ENCODE peak calls at places on chromosomes 6 and 20, in six cellular contexts. R is hepatocyte, W is upper lobe of left lung, U is endothelial cell of umbilical vein, X is vagina, K is HL-60. T is an unnamed sample.

GRCh38 chr6:164337925-164338381 is 923.4 kb downstream of the QKI start:
- DNase-seq in K (no peak), W (no peak), X (no peak), U (no peak), R (no peak), T (no peak)

GRCh38 chr6:55405474-55406220 is 78.4 kb downstream of the GFRAL start:
- DNase-seq in R (no peak), U (no peak), W (no peak), K (no peak), X (no peak), T (no peak)

GRCh38 chr20:21693322-21693721 is 12.1 kb upstream of the PAX1 start:
- DNase-seq in R (no peak), W (no peak), U (no peak), K (no peak), X (no peak), T (no peak)

GRCh38 chr6:156638581-156638980 is 138.6 kb upstream of the ARID1B start:
- DNase-seq in W (no peak), X (no peak), R (no peak), K (no peak), U (no peak), T (no peak)

GRCh38 chr20:22763257-22763906 is 179.0 kb upstream of the FOXA2 start:
- DNase-seq in X (peak; percentile 76), W (peak; percentile 42), U (peak; percentile 51), K (no peak), R (no peak), T (no peak)

GRCh38 chr20:4119854-4120209 is 104.5 kb upstream of the RNF24 start:
- DNase-seq in X (no peak), U (no peak), K (no peak), R (no peak), W (no peak), T (no peak)

GRCh38 chr6:12875061-12875460 is 158.5 kb downstream of the PHACTR1 start:
- DNase-seq in R (no peak), X (no peak), W (no peak), K (no peak), U (no peak), T (no peak)

GRCh38 chr6:155186052-155186658 is 77.7 kb upstream of the CLDN20 start:
- DNase-seq in R (no peak), W (no peak), K (no peak), U (peak; percentile 31), X (no peak), T (no peak)

GRCh38 chr6:111757342-111757741 is 115.9 kb downstream of the FYN start:
- DNase-seq in W (no peak), X (no peak), U (peak; percentile 75), R (no peak), K (no peak), T (no peak)

GRCh38 chr6:83474309-83474708 is 38.0 kb upstream of the PRSS35 start:
- DNase-seq in X (no peak), R (no peak), K (no peak), U (no peak), W (no peak), T (no peak)

GRCh38 chr6:136446579-136447182 is 103.5 kb downstream of the MAP7 start:
- DNase-seq in W (no peak), K (no peak), U (no peak), X (no peak), R (no peak), T (no peak)

GRCh38 chr20:34945315-34946077 is 10.1 kb downstream of the GSS start:
- DNase-seq in U (no peak), X (no peak), K (no peak), W (no peak), R (no peak), T (no peak)

GRCh38 chr20:50567860-50568548 is 57.8 kb downstream of the PTPN1 start:
- DNase-seq in R (no peak), X (no peak), U (no peak), W (no peak), K (no peak), T (no peak)

GRCh38 chr6:16885411-16886160 is 124.3 kb upstream of the ATXN1 start:
- DNase-seq in W (no peak), X (no peak), U (no peak), R (no peak), K (no peak), T (no peak)
- H3K27ac ChIP-seq in W (no peak overlapping the region), X (no peak overlapping the region), U (no peak overlapping the region), R (peak overlapping the region; percentile 34), K (no peak overlapping the region), T (no peak overlapping the region)

GRCh38 chr20:31665753-31666152 is 28.0 kb downstream of the COX4I2 start:
- DNase-seq in U (no peak), K (no peak), R (no peak), W (no peak), X (no peak), T (no peak)
- H3K27ac ChIP-seq in U (no peak overlapping the region), K (no peak overlapping the region), R (no peak overlapping the region), W (peak overlapping the region; percentile 89), X (peak overlapping the region; percentile 88), T (peak overlapping the region; percentile 84)

GRCh38 chr6:46395530-46395929 is 95.7 kb downstream of the RCAN2 start:
- DNase-seq in W (no peak), R (no peak), K (no peak), X (no peak), U (no peak), T (no peak)

GRCh38 chr6:46393940-46394337 is 97.3 kb downstream of the RCAN2 start:
- DNase-seq in U (no peak), K (no peak), W (no peak), R (no peak), X (no peak), T (no peak)

GRCh38 chr6:46392294-46392693 is 99.0 kb downstream of the RCAN2 start:
- DNase-seq in K (no peak), W (no peak), U (no peak), R (no peak), X (no peak), T (no peak)

GRCh38 chr6:46390153-46390876 is 100.9 kb downstream of the RCAN2 start:
- DNase-seq in X (no peak), W (no peak), U (no peak), R (no peak), K (no peak), T (no peak)

DNA sequence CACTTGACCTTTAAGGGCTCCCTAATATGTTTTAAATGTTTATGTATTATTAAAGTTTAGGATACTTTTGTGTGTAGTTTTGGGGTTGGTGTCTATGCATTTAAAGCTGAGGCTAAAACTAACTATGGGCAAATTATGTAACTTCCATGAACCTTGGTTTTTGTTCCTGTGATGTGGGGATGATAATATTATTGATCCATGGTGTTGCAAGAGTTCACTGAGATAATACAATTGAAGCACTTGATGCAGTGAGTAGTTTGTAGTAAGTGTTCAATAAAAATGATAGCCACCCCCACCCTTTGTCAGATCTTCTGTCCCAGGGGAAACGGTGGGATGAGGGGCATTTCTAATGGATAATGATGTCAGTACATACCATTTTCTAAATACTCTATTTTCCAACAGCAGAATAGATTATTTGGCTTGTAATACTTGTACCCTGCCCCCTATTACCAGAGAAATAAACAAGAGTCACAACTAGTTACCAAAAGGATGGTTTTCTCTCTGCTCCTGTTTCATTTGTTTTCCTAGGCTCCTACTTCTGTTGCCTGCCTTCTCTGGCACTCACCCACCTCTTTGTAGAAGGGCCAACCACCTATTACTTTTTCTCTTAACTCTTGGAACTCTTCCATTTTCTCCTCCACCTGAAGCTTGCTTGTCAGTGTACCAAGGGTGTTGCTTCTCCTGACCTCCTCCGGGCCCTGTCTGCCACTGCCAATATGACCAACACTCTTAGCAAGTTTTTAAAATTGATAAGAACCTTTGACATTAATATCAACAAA is 97.9 kb downstream of the RCAN2 start:
- DNase-seq in K (no peak), W (no peak), R (no peak), U (no peak), X (no peak), T (no peak)
- H3K27ac ChIP-seq in K (no peak overlapping the region), W (no peak overlapping the region), R (no peak overlapping the region), U (no peak overlapping the region), X (no peak overlapping the region), T (peak overlapping the region; percentile 84)

GRCh38 chr6:43705996-43706395 is 18.4 kb upstream of the MRPS18A start:
- DNase-seq in K (peak; percentile 57), X (no peak), W (no peak), U (peak; percentile 37), R (no peak), T (no peak)

GRCh38 chr6:43708857-43709653 is 21.5 kb upstream of the MRPS18A start:
- DNase-seq in W (no peak), U (peak; percentile 56), R (peak; percentile 49), K (peak; percentile 64), X (no peak), T (no peak)

GRCh38 chr6:43707767-43708166 is 20.2 kb upstream of the MRPS18A start:
- DNase-seq in W (no peak), X (no peak), K (no peak), R (no peak), U (no peak), T (no peak)

GRCh38 chr6:43706788-43707187 is 19.2 kb upstream of the MRPS18A start:
- DNase-seq in R (no peak), K (no peak), W (no peak), X (no peak), U (peak; percentile 99), T (no peak)

GRCh38 chr6:43707269-43707668 is 19.7 kb upstream of the MRPS18A start:
- DNase-seq in W (no peak), K (no peak), R (no peak), U (no peak), X (no peak), T (no peak)
- H3K27ac ChIP-seq in W (no peak overlapping the region), K (no peak overlapping the region), R (peak overlapping the region; percentile 89), U (peak overlapping the region; percentile 72), X (peak overlapping the region; percentile 86), T (no peak overlapping the region)

GRCh38 chr20:43938932-43939761 is 24.5 kb downstream of the TOX2 start:
- DNase-seq in X (no peak), U (peak; percentile 96), W (no peak), R (peak; percentile 72), K (peak; percentile 98), T (no peak)

GRCh38 chr20:43942213-43942590 is 27.6 kb downstream of the TOX2 start:
- DNase-seq in R (no peak), U (no peak), W (no peak), K (no peak), X (no peak), T (no peak)

GRCh38 chr20:43941476-43942212 is 27.0 kb downstream of the TOX2 start:
- DNase-seq in U (peak; percentile 57), R (no peak), K (peak; percentile 85), X (no peak), W (no peak), T (no peak)

GRCh38 chr20:43939762-43940121 is 25.1 kb downstream of the TOX2 start:
- DNase-seq in X (no peak), K (no peak), W (no peak), U (no peak), R (no peak), T (no peak)

DNA sequence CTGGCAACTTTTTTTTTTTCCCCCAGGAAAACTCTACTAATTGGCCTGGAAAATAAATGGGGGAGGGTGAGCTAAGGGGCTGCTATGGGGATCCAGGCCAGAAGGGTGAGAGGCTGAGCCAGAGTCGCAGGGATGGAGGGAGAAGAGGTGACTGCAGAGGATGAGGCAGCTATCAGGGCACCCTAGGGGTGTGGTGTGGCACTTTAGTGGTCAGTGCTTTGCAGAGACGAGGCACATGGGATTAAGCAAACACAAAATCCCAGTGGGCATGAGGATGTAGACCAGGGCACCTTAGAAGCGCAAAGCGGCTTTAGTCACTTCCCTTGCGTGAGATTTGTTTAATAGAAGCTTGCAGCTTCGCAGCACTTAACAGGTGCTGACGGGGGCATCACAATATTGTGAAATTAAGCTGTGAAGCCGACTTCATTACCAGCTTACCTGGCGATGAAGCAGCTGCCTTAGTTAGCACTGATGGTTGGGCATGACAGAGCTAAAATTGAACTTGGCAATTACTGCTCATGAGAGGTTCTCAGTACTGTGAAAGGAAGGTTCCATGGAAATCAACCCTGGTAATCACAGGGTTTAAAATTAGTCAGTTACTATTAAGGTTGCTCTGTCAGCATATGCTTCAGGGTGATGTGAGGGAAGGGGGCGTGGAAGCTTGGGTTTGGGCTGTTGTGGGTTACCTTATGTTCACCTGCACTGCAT is 26.0 kb downstream of the TOX2 start:
- DNase-seq in R (no peak), K (no peak), X (no peak), U (no peak), W (no peak), T (no peak)
- H3K27ac ChIP-seq in R (no peak overlapping the region), K (peak overlapping the region; percentile 95), X (no peak overlapping the region), U (no peak overlapping the region), W (peak overlapping the region; percentile 78), T (no peak overlapping the region)

T was measured in caudate nucleus.